ENCODE peak calls at places on chromosome 15, in six cellular contexts. One of them, this sample, is unnamed.

GRCh38 chr15:40430271-40430805 is 10.4 kb upstream of the BAHD1 start:
- DNase-seq in upper lobe of left lung: no peak
- DNase-seq in dorsolateral prefrontal cortex: no peak
- DNase-seq in endothelial cell: no peak
- DNase-seq in fibroblast of mammary gland: peak
- DNase-seq in GM06990: no peak
- DNase-seq in this sample: no peak

GRCh38 chr15:39546842-39547241 is 34.0 kb upstream of the THBS1 start:
- DNase-seq in dorsolateral prefrontal cortex: no peak
- DNase-seq in endothelial cell: no peak
- DNase-seq in GM06990: no peak
- DNase-seq in fibroblast of mammary gland: no peak
- DNase-seq in upper lobe of left lung: no peak
- DNase-seq in this sample: no peak

GRCh38 chr15:31352911-31353811 is 26.5 kb downstream of the KLF13 start:
- DNase-seq in dorsolateral prefrontal cortex: peak
- DNase-seq in endothelial cell: no peak
- DNase-seq in GM06990: peak
- DNase-seq in upper lobe of left lung: peak
- DNase-seq in fibroblast of mammary gland: peak
- DNase-seq in this sample: no peak

GRCh38 chr15:73540161-73540560 is 93.0 kb downstream of the NPTN start:
- DNase-seq in fibroblast of mammary gland: peak
- DNase-seq in upper lobe of left lung: no peak
- DNase-seq in GM06990: no peak
- DNase-seq in dorsolateral prefrontal cortex: no peak
- DNase-seq in endothelial cell: no peak
- DNase-seq in this sample: no peak

GRCh38 chr15:52788099-52788986 is 1.8 kb downstream of the ONECUT1 start:
- DNase-seq in dorsolateral prefrontal cortex: no peak
- DNase-seq in fibroblast of mammary gland: no peak
- DNase-seq in upper lobe of left lung: no peak
- DNase-seq in GM06990: no peak
- DNase-seq in endothelial cell: no peak
- DNase-seq in this sample: no peak

GRCh38 chr15:58486062-58486461 is 54.3 kb downstream of the LIPC start:
- DNase-seq in endothelial cell: no peak
- DNase-seq in fibroblast of mammary gland: no peak
- DNase-seq in upper lobe of left lung: no peak
- DNase-seq in dorsolateral prefrontal cortex: no peak
- DNase-seq in GM06990: no peak
- DNase-seq in this sample: no peak

GRCh38 chr15:38254065-38254883 is 1.6 kb downstream of the SPRED1 start:
- DNase-seq in upper lobe of left lung: peak
- DNase-seq in fibroblast of mammary gland: peak
- DNase-seq in dorsolateral prefrontal cortex: peak
- DNase-seq in endothelial cell: peak
- DNase-seq in GM06990: peak
- DNase-seq in this sample: no peak

GRCh38 chr15:57281357-57281756 is 94.9 kb upstream of the CGNL1 start:
- DNase-seq in dorsolateral prefrontal cortex: no peak
- DNase-seq in fibroblast of mammary gland: no peak
- DNase-seq in upper lobe of left lung: no peak
- DNase-seq in GM06990: no peak
- DNase-seq in endothelial cell: no peak
- DNase-seq in this sample: no peak

GRCh38 chr15:63856711-63857458 is 23.1 kb upstream of the HERC1 start:
- DNase-seq in GM06990: no peak
- DNase-seq in dorsolateral prefrontal cortex: no peak
- DNase-seq in endothelial cell: no peak
- DNase-seq in fibroblast of mammary gland: peak
- DNase-seq in upper lobe of left lung: no peak
- DNase-seq in this sample: no peak

DNA sequence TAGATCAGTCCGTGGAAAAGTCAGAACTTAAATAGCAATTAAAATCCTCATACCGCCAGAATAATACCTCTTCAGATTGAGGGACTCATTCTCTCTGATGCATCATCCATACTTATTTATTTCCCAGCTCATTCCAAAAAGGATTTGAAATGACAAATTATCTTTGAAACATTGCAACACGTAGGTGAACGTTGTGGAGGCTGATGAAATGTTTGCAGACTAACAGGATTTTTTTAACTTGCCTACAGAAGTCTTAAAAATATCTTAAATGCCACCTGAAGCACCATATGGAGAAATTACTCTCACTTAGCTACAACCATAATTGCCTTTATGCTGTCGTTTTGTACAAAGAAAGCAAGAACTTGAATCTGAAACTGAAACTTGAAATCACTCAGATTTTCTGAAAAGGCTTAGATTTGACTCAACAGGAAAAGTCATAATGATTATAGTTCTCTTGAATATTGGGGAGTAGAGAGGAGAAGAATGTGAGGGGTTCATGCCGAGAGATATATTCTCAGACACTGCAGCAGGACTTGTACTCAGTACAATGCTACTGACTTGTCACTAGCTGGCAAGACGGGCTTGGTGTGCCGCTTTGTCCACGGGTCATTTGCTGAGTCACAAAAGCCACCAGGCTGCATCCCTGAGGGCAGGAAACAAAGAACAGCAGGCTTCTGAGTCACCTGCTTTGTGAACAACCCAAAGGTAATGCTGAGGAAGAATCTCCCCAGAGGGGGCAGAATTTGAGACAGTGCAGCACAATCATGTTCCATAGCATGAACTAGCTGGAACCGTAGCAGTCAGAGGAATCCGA is 7.1 kb upstream of the FMN1 start:
- DNase-seq in endothelial cell: peak
- DNase-seq in GM06990: peak
- DNase-seq in upper lobe of left lung: peak
- DNase-seq in fibroblast of mammary gland: peak
- DNase-seq in dorsolateral prefrontal cortex: peak
- DNase-seq in this sample: peak
- TF ChIP-seq CTCF in endothelial cell: no peak
- TF ChIP-seq CTCF in GM06990: peak
- TF ChIP-seq CTCF in upper lobe of left lung: no peak
- TF ChIP-seq CTCF in fibroblast of mammary gland: peak
- TF ChIP-seq CTCF in dorsolateral prefrontal cortex: no peak
- TF ChIP-seq CTCF in this sample: no peak

GRCh38 chr15:78808550-78808949 is 2.7 kb downstream of the ADAMTS7 start:
- DNase-seq in endothelial cell: no peak
- DNase-seq in GM06990: no peak
- DNase-seq in dorsolateral prefrontal cortex: no peak
- DNase-seq in fibroblast of mammary gland: peak
- DNase-seq in upper lobe of left lung: no peak
- DNase-seq in this sample: no peak

GRCh38 chr15:78810003-78810376 is 1.3 kb downstream of the ADAMTS7 start:
- DNase-seq in upper lobe of left lung: no peak
- DNase-seq in fibroblast of mammary gland: no peak
- DNase-seq in GM06990: no peak
- DNase-seq in dorsolateral prefrontal cortex: no peak
- DNase-seq in endothelial cell: no peak
- DNase-seq in this sample: no peak

GRCh38 chr15:78811825-78812183 is 540 bp upstream of the ADAMTS7 start:
- DNase-seq in dorsolateral prefrontal cortex: no peak
- DNase-seq in fibroblast of mammary gland: peak
- DNase-seq in GM06990: no peak
- DNase-seq in endothelial cell: peak
- DNase-seq in upper lobe of left lung: no peak
- DNase-seq in this sample: no peak

GRCh38 chr15:78810377-78811123 is 714 bp downstream of the ADAMTS7 start:
- DNase-seq in endothelial cell: peak
- DNase-seq in fibroblast of mammary gland: peak
- DNase-seq in GM06990: no peak
- DNase-seq in dorsolateral prefrontal cortex: no peak
- DNase-seq in upper lobe of left lung: no peak
- DNase-seq in this sample: no peak

GRCh38 chr15:78811124-78811824 is at the start of gene ADAMTS7:
- DNase-seq in fibroblast of mammary gland: peak
- DNase-seq in upper lobe of left lung: peak
- DNase-seq in dorsolateral prefrontal cortex: peak
- DNase-seq in GM06990: peak
- DNase-seq in endothelial cell: peak
- DNase-seq in this sample: peak
- TF ChIP-seq CTCF in fibroblast of mammary gland: peak
- TF ChIP-seq CTCF in upper lobe of left lung: peak
- TF ChIP-seq CTCF in dorsolateral prefrontal cortex: peak
- TF ChIP-seq CTCF in GM06990: peak
- TF ChIP-seq CTCF in endothelial cell: peak
- TF ChIP-seq CTCF in this sample: peak

GRCh38 chr15:68894208-68894607 is 36.1 kb upstream of the SPESP1 start:
- DNase-seq in upper lobe of left lung: no peak
- DNase-seq in dorsolateral prefrontal cortex: no peak
- DNase-seq in endothelial cell: no peak
- DNase-seq in GM06990: no peak
- DNase-seq in fibroblast of mammary gland: no peak
- DNase-seq in this sample: no peak

GRCh38 chr15:68885070-68885469 is 45.3 kb upstream of the SPESP1 start:
- DNase-seq in GM06990: no peak
- DNase-seq in dorsolateral prefrontal cortex: no peak
- DNase-seq in fibroblast of mammary gland: peak
- DNase-seq in endothelial cell: no peak
- DNase-seq in upper lobe of left lung: no peak
- DNase-seq in this sample: no peak

GRCh38 chr15:68887120-68887519 is 43.2 kb upstream of the SPESP1 start:
- DNase-seq in fibroblast of mammary gland: no peak
- DNase-seq in endothelial cell: no peak
- DNase-seq in upper lobe of left lung: no peak
- DNase-seq in dorsolateral prefrontal cortex: no peak
- DNase-seq in GM06990: no peak
- DNase-seq in this sample: no peak

DNA sequence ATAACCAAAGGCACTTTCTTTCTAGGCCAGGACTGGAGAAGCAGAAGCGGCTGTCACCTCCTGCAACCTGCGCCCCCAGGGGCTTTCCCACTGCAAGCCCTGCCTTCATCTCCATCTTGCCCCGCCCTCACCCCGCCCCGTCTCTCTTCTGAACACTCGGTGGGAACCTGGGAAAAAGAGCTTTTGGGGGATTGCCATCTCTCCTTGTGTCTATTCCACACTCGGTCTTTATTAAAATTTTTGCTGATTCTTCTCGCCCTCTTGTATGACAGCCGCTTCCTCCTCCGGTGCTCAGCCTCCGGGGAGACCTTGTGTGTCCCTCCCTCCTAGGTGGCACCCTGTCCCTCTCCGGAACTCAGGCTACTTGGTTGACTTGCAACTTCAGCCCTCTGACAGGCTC is 41.9 kb upstream of the SPESP1 start:
- DNase-seq in dorsolateral prefrontal cortex: no peak
- DNase-seq in fibroblast of mammary gland: no peak
- DNase-seq in endothelial cell: no peak
- DNase-seq in upper lobe of left lung: no peak
- DNase-seq in GM06990: peak
- DNase-seq in this sample: no peak
- TF ChIP-seq CTCF in dorsolateral prefrontal cortex: no peak
- TF ChIP-seq CTCF in fibroblast of mammary gland: no peak
- TF ChIP-seq CTCF in endothelial cell: no peak
- TF ChIP-seq CTCF in upper lobe of left lung: no peak
- TF ChIP-seq CTCF in GM06990: no peak
- TF ChIP-seq CTCF in this sample: no peak

DNA sequence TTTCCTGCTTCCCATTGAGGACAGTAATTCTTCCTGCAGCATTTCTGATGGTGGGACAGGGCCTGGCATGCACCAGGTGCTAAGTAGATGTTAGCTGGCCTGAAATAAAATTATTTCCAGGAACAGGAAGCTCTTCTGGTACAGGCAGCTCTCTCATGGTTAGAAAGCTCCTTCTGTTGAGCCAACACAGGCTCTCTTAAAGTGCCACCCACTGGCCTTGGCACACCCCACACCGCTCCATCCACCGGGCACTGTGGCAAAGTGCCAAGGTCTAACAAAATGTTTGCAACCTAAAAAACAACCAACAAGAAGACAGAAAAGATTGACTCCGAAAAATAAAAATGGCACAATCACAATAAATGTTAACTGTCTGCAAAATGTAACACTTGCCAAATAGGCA is 36.6 kb upstream of the ZNF710 start:
- DNase-seq in dorsolateral prefrontal cortex: no peak
- DNase-seq in GM06990: no peak
- DNase-seq in upper lobe of left lung: peak
- DNase-seq in endothelial cell: peak
- DNase-seq in fibroblast of mammary gland: no peak
- DNase-seq in this sample: no peak
- TF ChIP-seq CTCF in dorsolateral prefrontal cortex: no peak
- TF ChIP-seq CTCF in GM06990: no peak
- TF ChIP-seq CTCF in upper lobe of left lung: no peak
- TF ChIP-seq CTCF in endothelial cell: no peak
- TF ChIP-seq CTCF in fibroblast of mammary gland: no peak
- TF ChIP-seq CTCF in this sample: no peak

GRCh38 chr15:100914876-100915275 is 4.3 kb upstream of the LRRK1 start:
- DNase-seq in dorsolateral prefrontal cortex: no peak
- DNase-seq in endothelial cell: peak
- DNase-seq in upper lobe of left lung: peak
- DNase-seq in fibroblast of mammary gland: no peak
- DNase-seq in GM06990: no peak
- DNase-seq in this sample: no peak
- TF ChIP-seq CTCF in dorsolateral prefrontal cortex: no peak
- TF ChIP-seq CTCF in endothelial cell: no peak
- TF ChIP-seq CTCF in upper lobe of left lung: peak
- TF ChIP-seq CTCF in fibroblast of mammary gland: peak
- TF ChIP-seq CTCF in GM06990: no peak
- TF ChIP-seq CTCF in this sample: no peak